ENCODE peak calls at places on chromosome 18, in six cellular contexts. Y is HepG2, X is H1, S is SK-N-SH, B is GM12891, G is K562. A is an unnamed sample.

GRCh38 chr18:69109686-69110085 is 291.0 kb upstream of the DOK6 start:
- DNase-seq in Y (no peak), X (no peak), S (no peak), B (no peak), G (no peak), A (no peak)

GRCh38 chr18:76457475-76457874 is 37.6 kb downstream of the ZNF516 start:
- DNase-seq in Y (no peak), X (peak), S (no peak), B (no peak), G (no peak), A (no peak)

GRCh38 chr18:29163596-29163995 is 986.7 kb upstream of the CDH2 start:
- DNase-seq in Y (no peak), X (no peak), S (no peak), B (no peak), G (no peak), A (no peak)

GRCh38 chr18:58570360-58571064 is 58.4 kb downstream of the ALPK2 start:
- DNase-seq in Y (no peak), X (no peak), S (no peak), B (no peak), G (no peak), A (no peak)

GRCh38 chr18:832085-832681 is 20.1 kb upstream of the YES1 start:
- DNase-seq in Y (peak), X (peak), S (no peak), B (no peak), G (peak), A (no peak)

GRCh38 chr18:56019156-56019555 is 431.2 kb upstream of the TCF4 start:
- DNase-seq in Y (no peak), X (no peak), S (no peak), B (no peak), G (no peak), A (no peak)

GRCh38 chr18:22475426-22476100 is 57.8 kb upstream of the CTAGE1 start:
- DNase-seq in Y (no peak), X (no peak), S (no peak), B (no peak), G (no peak), A (no peak)

GRCh38 chr18:64103979-64104378 is 44.9 kb downstream of the LINC00305 start:
- DNase-seq in Y (peak), X (peak), S (no peak), B (no peak), G (peak), A (no peak)

GRCh38 chr18:36786686-36787085 is 42.1 kb downstream of the TPGS2 start:
- DNase-seq in Y (peak), X (no peak), S (no peak), B (no peak), G (no peak), A (no peak)

GRCh38 chr18:78611201-78611800 is 368.3 kb upstream of the SALL3 start:
- DNase-seq in Y (no peak), X (no peak), S (no peak), B (no peak), G (no peak), A (no peak)

GRCh38 chr18:54775686-54776085 is 52.6 kb upstream of the RAB27B start:
- DNase-seq in Y (no peak), X (no peak), S (peak), B (no peak), G (peak), A (no peak)

GRCh38 chr18:12839526-12840196 is 44.4 kb downstream of the PTPN2 start:
- DNase-seq in Y (no peak), X (no peak), S (no peak), B (no peak), G (no peak), A (no peak)

GRCh38 chr18:31241900-31242409 is 76.0 kb upstream of the DSG1 start:
- DNase-seq in Y (peak), X (peak), S (peak), B (no peak), G (peak), A (no peak)

GRCh38 chr18:37420315-37420880 is 145.2 kb downstream of the CELF4 start:
- DNase-seq in Y (no peak), X (no peak), S (no peak), B (no peak), G (no peak), A (no peak)

GRCh38 chr18:66280470-66280869 is 323.4 kb downstream of the CDH19 start:
- DNase-seq in Y (no peak), X (no peak), S (no peak), B (no peak), G (no peak), A (no peak)

GRCh38 chr18:47492691-47493090 is 241.2 kb upstream of the SKOR2 start:
- DNase-seq in Y (no peak), X (no peak), S (no peak), B (no peak), G (no peak), A (no peak)

GRCh38 chr18:13268035-13268700 is 49.6 kb downstream of the LDLRAD4 start:
- DNase-seq in Y (no peak), X (no peak), S (no peak), B (no peak), G (no peak), A (no peak)

GRCh38 chr18:24369420-24369819 is 28.2 kb downstream of the OSBPL1A start:
- DNase-seq in Y (no peak), X (peak), S (no peak), B (no peak), G (no peak), A (no peak)

GRCh38 chr18:7980661-7981060 is 413.5 kb downstream of the PTPRM start:
- DNase-seq in Y (no peak), X (no peak), S (no peak), B (no peak), G (no peak), A (no peak)

GRCh38 chr18:7608798-7609197 is 41.7 kb downstream of the PTPRM start:
- DNase-seq in Y (no peak), X (no peak), S (no peak), B (no peak), G (no peak), A (no peak)

GRCh38 chr18:24600076-24600654 is 139.7 kb downstream of the HRH4 start:
- DNase-seq in Y (peak), X (no peak), S (peak), B (peak), G (peak), A (peak)

GRCh38 chr18:79581911-79582310 is 97.7 kb upstream of the CTDP1 start:
- DNase-seq in Y (no peak), X (no peak), S (no peak), B (no peak), G (no peak), A (no peak)

GRCh38 chr18:45166341-45167108 is 448.8 kb upstream of the SLC14A2 start:
- DNase-seq in Y (no peak), X (no peak), S (no peak), B (no peak), G (no peak), A (no peak)

GRCh38 chr18:11666176-11666575 is 22.9 kb upstream of the GNAL start:
- DNase-seq in Y (no peak), X (no peak), S (no peak), B (no peak), G (no peak), A (no peak)

GRCh38 chr18:41873730-41874129 is 81.3 kb upstream of the PIK3C3 start:
- DNase-seq in Y (no peak), X (no peak), S (peak), B (no peak), G (no peak), A (no peak)

GRCh38 chr18:39453882-39454281 is 1888.3 kb upstream of the CELF4 start:
- DNase-seq in Y (peak), X (no peak), S (no peak), B (no peak), G (no peak), A (no peak)

GRCh38 chr18:78974115-78974740 is 5.4 kb upstream of the SALL3 start:
- DNase-seq in Y (no peak), X (peak), S (no peak), B (no peak), G (no peak), A (no peak)

GRCh38 chr18:22109535-22109934 is 59.9 kb upstream of the GATA6 start:
- DNase-seq in Y (no peak), X (no peak), S (no peak), B (no peak), G (no peak), A (peak)

GRCh38 chr18:4107049-4107459 is 348.1 kb downstream of the DLGAP1 start:
- DNase-seq in Y (no peak), X (no peak), S (no peak), B (no peak), G (no peak), A (no peak)
- TF ChIP-seq TAF1 in Y (no peak), X (no peak), S (no peak), B (no peak), G (no peak), A (no peak)

GRCh38 chr18:9742588-9743131 is 34.6 kb downstream of the RAB31 start:
- DNase-seq in Y (no peak), X (no peak), S (no peak), B (no peak), G (no peak), A (no peak)
- TF ChIP-seq POLR2AphosphoS5 in Y (no peak), X (no peak), S (no peak), B (no peak), G (no peak), A (no peak)

GRCh38 chr18:34397286-34397896 is 172.7 kb upstream of the NOL4 start:
- DNase-seq in Y (peak), X (no peak), S (no peak), B (no peak), G (no peak), A (no peak)
- TF ChIP-seq TAF1 in Y (no peak), X (no peak), S (no peak), B (no peak), G (no peak), A (no peak)

GRCh38 chr18:75219684-75220083 is 9.1 kb downstream of the TSHZ1 start:
- DNase-seq in Y (peak), X (no peak), S (no peak), B (no peak), G (no peak), A (no peak)

GRCh38 chr18:75216212-75216925 is 5.8 kb downstream of the TSHZ1 start:
- DNase-seq in Y (no peak), X (no peak), S (no peak), B (no peak), G (no peak), A (no peak)

GRCh38 chr18:75218064-75218463 is 7.5 kb downstream of the TSHZ1 start:
- DNase-seq in Y (no peak), X (no peak), S (no peak), B (no peak), G (no peak), A (no peak)

GRCh38 chr18:75216926-75217303 is 6.3 kb downstream of the TSHZ1 start:
- DNase-seq in Y (no peak), X (no peak), S (no peak), B (no peak), G (no peak), A (no peak)

GRCh38 chr18:75218524-75218923 is 7.9 kb downstream of the TSHZ1 start:
- DNase-seq in Y (no peak), X (no peak), S (no peak), B (no peak), G (no peak), A (no peak)
- TF ChIP-seq POLR2AphosphoS5 in Y (no peak), X (no peak), S (no peak), B (no peak), G (no peak), A (no peak)

GRCh38 chr18:48866028-48866733 is 84.6 kb downstream of the SMAD7 start:
- DNase-seq in Y (no peak), X (no peak), S (peak), B (no peak), G (no peak), A (no peak)
- TF ChIP-seq TAF1 in Y (no peak), X (no peak), S (no peak), B (no peak), G (no peak), A (no peak)